ENCODE peak calls at places on chromosomes 13 and 19, in four cellular contexts. V is GDM1; F is EL; P is CD4-positive, alpha-beta T cell. A is an unnamed sample.

GRCh38 chr19:46493236-46494114 is 2.2 kb downstream of the PNMA8B start:
- DNase-seq in V (no peak), F (no peak), P (peak), A (no peak)

GRCh38 chr19:17220207-17220758 is 5.1 kb downstream of the USE1 start:
- DNase-seq in V (no peak), F (peak), P (no peak), A (no peak)

GRCh38 chr13:98222081-98222554 is 45.0 kb upstream of the RNF113B start:
- DNase-seq in V (no peak), F (peak), P (no peak), A (no peak)

GRCh38 chr19:22332924-22333323 is 46.7 kb downstream of the ZNF729 start:
- DNase-seq in V (no peak), F (peak), P (no peak), A (peak)

GRCh38 chr13:52371736-52372247 is 34.2 kb downstream of the THSD1 start:
- DNase-seq in V (no peak), F (peak), P (no peak), A (no peak)

GRCh38 chr13:110239280-110240120 is 67.5 kb downstream of the COL4A1 start:
- DNase-seq in V (no peak), F (no peak), P (no peak), A (peak)

GRCh38 chr19:46861691-46862503 is 1.1 kb downstream of the ARHGAP35 start:
- DNase-seq in V (peak), F (peak), P (no peak), A (no peak)

GRCh38 chr19:17245535-17245984 is at the start of gene NR2F6:
- DNase-seq in V (no peak), F (no peak), P (no peak), A (no peak)

GRCh38 chr13:46388846-46389245 is 1.8 kb upstream of the RUBCNL start:
- DNase-seq in V (no peak), F (no peak), P (no peak), A (no peak)

GRCh38 chr19:927044-927706 is 1.3 kb downstream of the ARID3A start:
- DNase-seq in V (no peak), F (no peak), P (no peak), A (no peak)

GRCh38 chr19:55206664-55207500 is 2.4 kb downstream of the PTPRH start:
- DNase-seq in V (peak), F (peak), P (no peak), A (peak)

GRCh38 chr19:6056801-6057650 is 53.3 kb downstream of the RFX2 start:
- DNase-seq in V (no peak), F (peak), P (no peak), A (peak)

A was measured in esophagus muscularis mucosa.